ENCODE peak calls at places on chromosomes 7 and 10, in eight cellular contexts. L is heart left ventricle; D is K562; S is CD8-positive, alpha-beta T cell; Q is tibial artery; C is IMR-90; W is spleen; T is uterus. E is an unnamed sample.

GRCh38 chr10:60495357-60495756 is 105.7 kb upstream of the ANK3 start:
- DNase-seq in S (no peak), L (no peak), W (no peak), Q (no peak), C (peak; percentile 28), T (no peak), D (no peak), E (no peak)

GRCh38 chr10:129342385-129342784 is 124.7 kb upstream of the MGMT start:
- DNase-seq in D (no peak), S (no peak), T (no peak), C (no peak), Q (no peak), L (no peak), W (no peak), E (no peak)

GRCh38 chr7:79272938-79273337 is 180.5 kb downstream of the MAGI2 start:
- DNase-seq in C (peak; percentile 70), L (no peak), S (no peak), W (no peak), T (no peak), Q (no peak), D (no peak), E (no peak)

GRCh38 chr10:49282879-49283321 is 16.1 kb upstream of the C10orf71 start:
- DNase-seq in D (no peak), W (no peak), Q (no peak), S (no peak), C (no peak), T (no peak), L (peak; percentile 23), E (no peak)

GRCh38 chr7:2530076-2530967 is 10.7 kb downstream of the LFNG start:
- DNase-seq in S (peak; percentile 84), W (peak; percentile 95), D (peak; percentile 78), L (peak; percentile 28), C (no peak), T (no peak), Q (no peak), E (peak; percentile 67)

GRCh38 chr7:103934508-103934907 is 55.0 kb downstream of the RELN start:
- DNase-seq in C (no peak), Q (no peak), S (no peak), D (no peak), W (no peak), T (no peak), L (no peak), E (no peak)

GRCh38 chr10:78196964-78197363 is 163.3 kb downstream of the RPS24 start:
- DNase-seq in W (no peak), S (no peak), T (no peak), D (no peak), L (no peak), C (peak; percentile 96), Q (no peak), E (no peak)

GRCh38 chr10:132893090-132893489 is 49.3 kb downstream of the CFAP46 start:
- DNase-seq in S (no peak), T (peak; percentile 8), L (no peak), D (no peak), C (no peak), Q (peak; percentile 9), W (peak; percentile 59), E (no peak)

GRCh38 chr7:1446611-1447032 is 12.6 kb downstream of the MICALL2 start:
- DNase-seq in D (no peak), L (no peak), S (no peak), Q (no peak), C (no peak), W (no peak), T (no peak), E (no peak)

GRCh38 chr10:63887600-63888396 is 366.6 kb downstream of the REEP3 start:
- DNase-seq in S (no peak), W (no peak), L (no peak), T (no peak), D (no peak), Q (no peak), C (no peak), E (no peak)

GRCh38 chr10:59587083-59587755 is 122.4 kb downstream of the SLC16A9 start:
- DNase-seq in Q (no peak), L (no peak), W (no peak), S (no peak), T (no peak), C (no peak), D (no peak), E (peak; percentile 81)

GRCh38 chr7:27188666-27189559 is 3.9 kb upstream of the HOXA11 start:
- DNase-seq in C (no peak), T (peak; percentile 55), D (no peak), Q (peak; percentile 38), S (peak; percentile 47), W (no peak), L (no peak), E (peak; percentile 77)

GRCh38 chr7:4189151-4189570 is 492.9 kb upstream of the FOXK1 start:
- DNase-seq in S (no peak), D (no peak), T (peak; percentile 91), W (no peak), Q (peak; percentile 75), C (peak; percentile 2), L (peak; percentile 72), E (peak; percentile 85)

GRCh38 chr10:79275431-79275851 is 71.8 kb upstream of the PPIF start:
- DNase-seq in D (no peak), L (peak; percentile 56), T (peak; percentile 43), Q (peak; percentile 62), S (no peak), W (no peak), C (no peak), E (no peak)

DNA sequence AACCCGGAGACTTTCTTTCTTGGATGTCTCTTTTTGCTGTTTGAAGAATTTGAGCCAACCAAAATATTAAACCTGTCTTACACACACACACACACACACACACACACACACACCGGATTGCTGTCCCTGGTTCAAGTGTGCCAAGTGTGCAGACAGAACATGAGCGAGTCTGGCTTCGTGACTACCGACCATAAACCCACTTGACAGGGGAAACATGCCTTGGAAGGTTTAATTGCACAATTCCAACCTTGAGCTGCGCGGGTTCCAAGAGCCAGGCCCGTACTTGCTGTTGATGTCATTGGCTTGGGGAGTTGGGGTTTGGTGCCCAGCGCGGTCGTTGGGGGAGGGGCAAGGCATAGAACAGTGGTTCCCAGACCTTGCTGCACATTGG is 1.7 kb downstream of the EGFR start:
- DNase-seq in Q (peak; percentile 47), L (no peak), C (peak; percentile 60), D (no peak), T (peak; percentile 74), S (no peak), W (no peak), E (peak; percentile 46)
- H3K27ac ChIP-seq in Q (peak overlapping the region; percentile 94), L (peak overlapping the region; percentile 95), C (peak overlapping the region; percentile 97), D (no peak overlapping the region), T (peak overlapping the region; percentile 93), S (no peak overlapping the region), W (no peak overlapping the region), E (peak overlapping the region; percentile 82)

DNA sequence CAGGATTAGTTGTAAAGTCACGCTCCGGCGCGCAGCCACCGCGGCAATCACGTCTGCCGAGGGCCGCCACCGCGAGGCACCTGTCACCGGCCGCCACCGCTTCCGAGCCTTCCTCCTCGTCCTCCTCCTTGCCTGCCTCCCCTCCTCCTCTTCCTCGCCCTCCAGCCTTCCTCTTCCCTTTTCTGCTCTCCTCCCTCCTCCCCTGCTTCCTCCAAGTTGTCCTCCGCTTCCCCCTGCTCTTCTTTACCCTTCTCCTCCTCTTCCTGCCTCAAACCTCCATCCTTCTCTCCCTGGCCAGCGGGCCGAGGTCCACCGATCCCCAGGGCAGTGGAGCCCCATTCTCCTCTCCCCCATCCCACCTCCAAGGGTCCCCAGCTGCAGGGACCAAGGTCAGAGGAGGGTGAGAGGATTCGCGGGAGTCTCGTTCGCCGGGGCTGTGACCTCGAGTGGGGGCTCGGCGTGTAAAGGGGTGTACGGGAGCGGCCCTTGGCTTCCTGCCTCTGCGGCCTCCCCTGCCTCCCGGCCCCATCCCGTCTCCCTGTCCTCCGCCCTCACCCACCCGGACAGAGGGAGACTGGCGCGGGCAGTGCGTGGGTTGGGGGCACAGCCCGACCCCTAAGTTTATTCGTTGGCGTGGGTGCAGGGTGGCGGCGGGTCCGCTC is 89.5 kb upstream of the PAX2 start:
- DNase-seq in S (no peak), T (no peak), L (no peak), Q (no peak), C (no peak), D (no peak), W (peak; percentile 63), E (no peak)
- H3K4me3 ChIP-seq in S (peak overlapping the region; percentile 19), T (no peak overlapping the region), L (no peak overlapping the region), Q (peak overlapping the region; percentile 8), C (no peak overlapping the region), D (no peak overlapping the region), W (no peak overlapping the region), E (no peak overlapping the region)

GRCh38 chr10:36886303-36886891 is 239.0 kb upstream of the ANKRD30A start:
- DNase-seq in C (no peak), D (no peak), T (no peak), W (no peak), Q (no peak), S (no peak), L (no peak), E (no peak)

GRCh38 chr10:36885746-36886145 is 239.7 kb upstream of the ANKRD30A start:
- DNase-seq in D (no peak), Q (no peak), L (no peak), T (no peak), W (no peak), C (no peak), S (no peak), E (no peak)

GRCh38 chr10:36888925-36889573 is 236.3 kb upstream of the ANKRD30A start:
- DNase-seq in C (peak; percentile 3), W (no peak), D (peak; percentile 20), Q (no peak), T (no peak), S (peak; percentile 16), L (no peak), E (peak; percentile 35)
- H3K27ac ChIP-seq in C (no peak overlapping the region), W (no peak overlapping the region), D (no peak overlapping the region), Q (no peak overlapping the region), T (no peak overlapping the region), S (no peak overlapping the region), L (no peak overlapping the region), E (no peak overlapping the region)

GRCh38 chr10:113384181-113384580 is 168.7 kb upstream of the HABP2 start:
- DNase-seq in D (no peak), S (no peak), T (no peak), L (no peak), C (no peak), W (no peak), Q (no peak), E (no peak)

GRCh38 chr10:113382691-113383090 is 170.2 kb upstream of the HABP2 start:
- DNase-seq in T (no peak), S (no peak), W (no peak), D (no peak), Q (no peak), L (no peak), C (no peak), E (no peak)

GRCh38 chr10:113381906-113382562 is 170.8 kb upstream of the HABP2 start:
- DNase-seq in L (peak; percentile 27), T (no peak), S (peak; percentile 23), D (no peak), W (no peak), Q (no peak), C (peak; percentile 57), E (no peak)

GRCh38 chr10:113385021-113385975 is 167.6 kb upstream of the HABP2 start:
- DNase-seq in L (peak; percentile 85), T (peak; percentile 89), S (peak; percentile 54), C (peak; percentile 85), W (peak; percentile 86), Q (peak; percentile 93), D (peak; percentile 19), E (peak; percentile 78)

DNA sequence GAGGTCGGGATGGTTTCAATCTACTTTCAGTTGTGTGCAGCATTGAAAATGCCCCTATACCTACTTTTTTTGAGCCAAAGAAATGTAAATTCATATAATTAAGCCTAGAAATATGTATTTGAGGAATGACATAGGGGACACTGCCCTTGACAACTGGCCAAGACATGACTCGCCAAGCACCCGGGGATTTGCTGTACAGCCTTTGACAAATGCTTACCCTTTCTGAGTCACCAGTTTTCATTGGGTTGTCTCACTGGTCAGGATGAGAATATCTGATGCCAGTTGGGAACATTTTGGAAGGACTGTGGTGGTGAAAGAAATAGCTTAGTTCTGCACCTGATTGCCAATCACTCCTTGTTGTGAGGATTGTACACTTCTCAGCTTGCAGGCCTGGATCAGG is 166.8 kb upstream of the HABP2 start:
- DNase-seq in L (no peak), C (peak; percentile 56), T (no peak), S (no peak), D (no peak), W (no peak), Q (no peak), E (no peak)
- H3K4me3 ChIP-seq in L (no peak overlapping the region), C (no peak overlapping the region), T (no peak overlapping the region), S (no peak overlapping the region), D (no peak overlapping the region), W (no peak overlapping the region), Q (peak overlapping the region; percentile 35), E (no peak overlapping the region)